ENCODE peak calls at places on chromosomes 13 and 19, in five cellular contexts. F is nephron progenitor cell, Q is brain microvascular endothelial cell, P is activated B cell treated with CpG ODN at 0.5 μM for 24 hours, T is NB4. B is an unnamed sample.
A peak's percentile ranks its signal among the peaks of the same experiment; 100 is the strongest.

GRCh38 chr19:55601127-55601526 is 1.0 kb downstream of the ZNF524 start:
- DNase-seq in F (no peak), Q (no peak), P (no peak), T (no peak), B (no peak)

GRCh38 chr19:40716031-40716654 is 543 bp downstream of the COQ8B start:
- DNase-seq in F (no peak), Q (peak; percentile 94), P (peak; percentile 26), T (no peak), B (no peak)

GRCh38 chr19:5563008-5563431 is 4.7 kb downstream of the TINCR start:
- DNase-seq in F (no peak), Q (no peak), P (no peak), T (no peak), B (no peak)

GRCh38 chr13:101977475-101977874 is 424.4 kb downstream of the FGF14 start:
- DNase-seq in F (no peak), Q (no peak), P (no peak), T (no peak), B (no peak)

GRCh38 chr13:65597839-65598818 is 1632.0 kb downstream of the PCDH9 start:
- DNase-seq in F (no peak), Q (peak; percentile 53), P (no peak), T (no peak), B (peak; percentile 50)

GRCh38 chr13:113216165-113217056 is 7.0 kb downstream of the CUL4A start:
- DNase-seq in F (peak; percentile 20), Q (peak; percentile 52), P (no peak), T (no peak), B (no peak)

GRCh38 chr19:17337675-17338439 is 504 bp downstream of the GTPBP3 start:
- DNase-seq in F (peak; percentile 53), Q (no peak), P (no peak), T (peak; percentile 63), B (no peak)

GRCh38 chr19:45091031-45091918 is 1.7 kb upstream of the PPP1R37 start:
- DNase-seq in F (peak; percentile 100), Q (peak; percentile 98), P (peak; percentile 95), T (no peak), B (peak; percentile 98)

GRCh38 chr19:16197188-16197621 is 506 bp upstream of the AP1M1 start:
- DNase-seq in F (no peak), Q (peak; percentile 61), P (no peak), T (no peak), B (peak; percentile 55)

GRCh38 chr19:18233224-18233825 is 7.1 kb upstream of the PDE4C start:
- DNase-seq in F (peak; percentile 96), Q (no peak), P (peak; percentile 53), T (peak; percentile 69), B (no peak)

GRCh38 chr19:18519962-18520847 is 1.7 kb downstream of the ELL start:
- DNase-seq in F (peak; percentile 60), Q (peak; percentile 67), P (peak; percentile 38), T (peak; percentile 71), B (peak; percentile 29)

GRCh38 chr13:101258071-101258470 is 158.2 kb downstream of the NALCN start:
- DNase-seq in F (peak; percentile 38), Q (peak; percentile 98), P (no peak), T (peak; percentile 95), B (peak; percentile 64)

GRCh38 chr13:34155931-34156607 is 338.1 kb downstream of the RFC3 start:
- DNase-seq in F (no peak), Q (peak; percentile 56), P (no peak), T (no peak), B (no peak)

GRCh38 chr13:91526543-91527033 is 128.2 kb downstream of the GPC5 start:
- DNase-seq in F (no peak), Q (no peak), P (no peak), T (no peak), B (no peak)

GRCh38 chr13:70338608-70339007 is 230.4 kb upstream of the KLHL1 start:
- DNase-seq in F (no peak), Q (no peak), P (no peak), T (no peak), B (no peak)

GRCh38 chr13:70333752-70334151 is 225.5 kb upstream of the KLHL1 start:
- DNase-seq in F (no peak), Q (no peak), P (no peak), T (no peak), B (no peak)

GRCh38 chr13:70339738-70340137 is 231.5 kb upstream of the KLHL1 start:
- DNase-seq in F (peak; percentile 32), Q (peak; percentile 6), P (no peak), T (peak; percentile 33), B (peak; percentile 5)
- TF ChIP-seq CTCF in F (peak; percentile 65), Q (peak; percentile 67), P (no peak), T (peak; percentile 66), B (peak; percentile 65)

GRCh38 chr13:42048323-42048624 is 174 bp upstream of the DGKH start:
- DNase-seq in F (no peak), Q (no peak), P (peak; percentile 24), T (no peak), B (no peak)

GRCh38 chr13:42049454-42049780 is 969 bp downstream of the DGKH start:
- DNase-seq in F (no peak), Q (no peak), P (no peak), T (no peak), B (no peak)

GRCh38 chr13:42047561-42048322 is 706 bp upstream of the DGKH start:
- DNase-seq in F (peak; percentile 54), Q (peak; percentile 43), P (no peak), T (peak; percentile 39), B (no peak)

GRCh38 chr13:42046448-42046847 is 2.0 kb upstream of the DGKH start:
- DNase-seq in F (no peak), Q (no peak), P (no peak), T (no peak), B (no peak)

DNA sequence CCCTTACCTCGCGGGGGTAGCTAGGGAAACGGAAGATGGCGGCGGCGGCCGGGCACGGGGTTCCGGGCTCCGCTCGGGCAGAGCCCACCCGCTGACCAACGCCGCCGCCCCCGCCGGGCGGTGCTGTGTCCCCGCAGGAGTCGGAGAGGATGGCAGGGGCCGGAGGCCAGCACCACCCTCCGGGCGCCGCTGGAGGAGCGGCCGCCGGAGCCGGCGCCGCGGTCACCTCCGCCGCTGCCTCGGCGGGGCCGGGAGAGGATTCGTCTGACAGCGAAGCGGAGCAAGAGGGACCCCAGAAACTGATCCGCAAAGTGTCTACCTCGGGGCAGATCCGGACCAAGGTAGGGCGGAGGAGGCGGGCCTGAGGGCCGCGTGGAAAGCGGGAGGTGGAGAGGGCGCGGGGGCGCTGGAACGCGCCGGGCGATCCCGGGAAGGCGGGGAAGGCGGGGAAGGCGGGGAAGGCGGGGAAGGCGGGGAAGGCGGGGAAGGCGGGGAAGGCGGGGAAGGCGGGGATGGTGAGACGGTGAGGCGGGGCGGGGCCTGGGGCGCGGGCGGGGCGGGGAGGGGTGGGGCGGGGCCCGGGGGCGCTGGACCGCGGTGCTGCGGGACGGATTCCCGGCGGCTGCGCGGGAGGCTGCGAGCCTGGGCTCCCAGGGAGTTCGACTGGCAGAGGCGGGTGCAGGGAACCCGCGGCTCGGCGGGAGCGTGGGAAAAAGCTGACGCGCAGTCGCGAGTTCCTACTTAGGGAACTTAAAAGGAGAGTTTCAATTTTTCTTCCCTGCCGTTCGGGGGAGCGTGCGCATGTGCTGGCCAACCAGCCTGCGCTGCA is at the start of gene DGKH:
- DNase-seq in F (peak; percentile 84), Q (peak; percentile 78), P (peak; percentile 50), T (peak; percentile 70), B (no peak)
- TF ChIP-seq CTCF in F (no peak), Q (no peak), P (no peak), T (no peak), B (no peak)

GRCh38 chr19:56710437-56710836 is 38.9 kb upstream of the ZNF835 start:
- DNase-seq in F (no peak), Q (no peak), P (no peak), T (no peak), B (no peak)
- TF ChIP-seq CTCF in F (no peak), Q (no peak), P (no peak), T (no peak), B (no peak)

GRCh38 chr19:2970201-2970838 is 7.0 kb upstream of the TLE6 start:
- DNase-seq in F (no peak), Q (no peak), P (no peak), T (no peak), B (no peak)

GRCh38 chr19:2974342-2974932 is 2.9 kb upstream of the TLE6 start:
- DNase-seq in F (no peak), Q (peak; percentile 32), P (no peak), T (peak; percentile 79), B (no peak)

GRCh38 chr19:2976609-2977000 is 759 bp upstream of the TLE6 start:
- DNase-seq in F (no peak), Q (no peak), P (no peak), T (no peak), B (no peak)

GRCh38 chr19:2977001-2977685 is at the start of gene TLE6:
- DNase-seq in F (peak; percentile 97), Q (peak; percentile 89), P (peak; percentile 83), T (peak; percentile 94), B (peak; percentile 74)

GRCh38 chr19:2973229-2973628 is 4.1 kb upstream of the TLE6 start:
- DNase-seq in F (no peak), Q (no peak), P (no peak), T (no peak), B (no peak)
- TF ChIP-seq CTCF in F (no peak), Q (no peak), P (no peak), T (no peak), B (no peak)

GRCh38 chr19:48213959-48214358 is 41.8 kb downstream of the CARD8 start:
- DNase-seq in F (no peak), Q (peak; percentile 27), P (no peak), T (no peak), B (no peak)

GRCh38 chr19:48218964-48219363 is 36.7 kb downstream of the CARD8 start:
- DNase-seq in F (no peak), Q (peak; percentile 12), P (no peak), T (no peak), B (no peak)

GRCh38 chr19:48221628-48222027 is 34.1 kb downstream of the CARD8 start:
- DNase-seq in F (no peak), Q (no peak), P (no peak), T (no peak), B (no peak)

DNA sequence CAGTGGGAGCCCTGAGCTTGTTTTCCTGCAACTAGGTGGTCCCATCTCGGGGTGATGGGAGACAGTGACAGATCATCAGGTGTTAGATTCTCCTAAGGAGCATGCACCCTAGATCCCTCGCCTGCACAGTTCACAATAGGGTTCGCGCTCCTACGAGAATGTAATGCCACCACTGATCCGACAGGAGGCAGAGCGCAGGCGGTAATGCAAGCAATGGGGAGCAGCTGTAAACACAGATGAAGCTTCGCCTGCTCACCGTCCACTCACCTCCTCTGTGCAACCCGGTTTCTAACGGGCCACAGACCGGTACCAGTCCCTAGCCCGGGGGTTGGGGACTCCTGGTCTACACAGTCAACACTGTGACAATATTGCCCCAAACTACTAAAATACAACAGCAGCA is 38.8 kb downstream of the CARD8 start:
- DNase-seq in F (no peak), Q (no peak), P (no peak), T (no peak), B (no peak)
- TF ChIP-seq CTCF in F (peak; percentile 17), Q (no peak), P (no peak), T (no peak), B (no peak)